ENCODE peak calls at places on chromosomes 7 and 10, in four cellular contexts. H is endothelial cell, U is PC-9, Z is A673. X is an unnamed sample.

GRCh38 chr10:111993321-111993720 is 190.2 kb downstream of the GPAM start:
- DNase-seq in H (no peak), U (no peak), Z (no peak), X (no peak)

GRCh38 chr7:128841961-128842673 is 11.9 kb downstream of the FLNC start:
- DNase-seq in H (peak), U (peak), Z (peak), X (no peak)

GRCh38 chr10:133067152-133068090 is 20.3 kb upstream of the ADGRA1 start:
- DNase-seq in H (no peak), U (no peak), Z (no peak), X (no peak)

GRCh38 chr7:55397617-55398016 is 32.5 kb downstream of the LANCL2 start:
- DNase-seq in H (no peak), U (no peak), Z (no peak), X (no peak)

GRCh38 chr10:97664282-97664850 is 22.7 kb downstream of the AVPI1 start:
- DNase-seq in H (no peak), U (no peak), Z (no peak), X (no peak)

GRCh38 chr10:23055424-23056191 is 39.8 kb upstream of the MSRB2 start:
- DNase-seq in H (no peak), U (no peak), Z (peak), X (no peak)

GRCh38 chr10:73873163-73873842 is 1.1 kb downstream of the CAMK2G start:
- DNase-seq in H (no peak), U (no peak), Z (no peak), X (no peak)

GRCh38 chr7:142795339-142795863 is 24.6 kb downstream of the PRSS2 start:
- DNase-seq in H (no peak), U (peak), Z (no peak), X (peak)

GRCh38 chr10:59839576-59839975 is 66.8 kb downstream of the CCDC6 start:
- DNase-seq in H (no peak), U (no peak), Z (no peak), X (no peak)

GRCh38 chr7:147182859-147183258 is 1066.3 kb downstream of the CNTNAP2 start:
- DNase-seq in H (no peak), U (no peak), Z (no peak), X (no peak)

GRCh38 chr7:81488210-81488609 is 281.6 kb downstream of the HGF start:
- DNase-seq in H (no peak), U (no peak), Z (no peak), X (peak)

GRCh38 chr10:110324201-110324804 is 19.6 kb upstream of the SMNDC1 start:
- DNase-seq in H (no peak), U (no peak), Z (peak), X (peak)

GRCh38 chr10:133166828-133167692 is 7.0 kb downstream of the KNDC1 start:
- DNase-seq in H (no peak), U (no peak), Z (no peak), X (no peak)

GRCh38 chr7:8190121-8190895 is 71.7 kb downstream of the ICA1 start:
- DNase-seq in H (peak), U (peak), Z (peak), X (peak)

GRCh38 chr10:84607523-84607922 is 279.1 kb downstream of the CCSER2 start:
- DNase-seq in H (no peak), U (no peak), Z (no peak), X (no peak)

GRCh38 chr7:117873056-117873932 is at the start of gene CTTNBP2:
- DNase-seq in H (peak), U (no peak), Z (peak), X (peak)
- TF ChIP-seq CTCF in H (no peak), U (no peak), Z (peak), X (no peak)

GRCh38 chr7:35987016-35987415 is 166.0 kb upstream of the EEPD1 start:
- DNase-seq in H (no peak), U (no peak), Z (no peak), X (no peak)
- TF ChIP-seq CTCF in H (no peak), U (no peak), Z (no peak), X (no peak)

GRCh38 chr7:100429637-100430449 is at the start of gene MEPCE:
- DNase-seq in H (peak), U (peak), Z (peak), X (peak)

GRCh38 chr7:100428199-100428966 is at the start of gene ZCWPW1:
- DNase-seq in H (peak), U (peak), Z (peak), X (peak)

GRCh38 chr7:100427762-100428198 is 723 bp downstream of the ZCWPW1 start:
- DNase-seq in H (no peak), U (no peak), Z (no peak), X (no peak)

GRCh38 chr7:100430450-100431285 is 1.0 kb downstream of the MEPCE start:
- DNase-seq in H (no peak), U (no peak), Z (no peak), X (no peak)

GRCh38 chr7:100428967-100429636 is 529 bp upstream of the MEPCE start:
- DNase-seq in H (peak), U (peak), Z (peak), X (peak)
- TF ChIP-seq CTCF in H (no peak), U (no peak), Z (no peak), X (no peak)

DNA sequence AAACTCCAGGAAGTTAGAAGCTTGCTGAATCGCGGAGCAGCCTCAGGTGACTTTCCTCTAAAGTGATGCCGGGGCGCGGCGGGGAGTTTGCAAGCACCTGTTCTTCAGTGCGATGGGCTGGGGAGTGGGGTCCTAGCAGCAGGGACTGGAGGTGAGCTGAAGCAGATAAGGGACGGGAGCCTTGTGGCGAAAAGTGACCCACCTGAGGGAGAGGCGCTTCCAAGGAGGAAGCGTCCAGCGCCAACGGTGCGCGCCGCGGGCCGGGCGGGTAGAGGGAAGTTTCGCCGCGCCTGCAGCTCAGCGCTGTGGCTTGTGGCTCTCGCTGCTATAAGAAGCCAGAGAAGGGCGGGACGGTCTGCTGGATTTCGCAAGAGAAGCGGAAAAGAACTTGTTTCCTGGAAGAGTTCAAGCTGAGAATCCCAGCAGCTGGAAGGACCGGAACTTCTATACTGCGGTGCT is at the start of gene STEAP4:
- DNase-seq in H (peak), U (peak), Z (peak), X (peak)
- TF ChIP-seq CTCF in H (no peak), U (no peak), Z (no peak), X (no peak)